ENCODE peak calls at places on chromosomes 7 and 10, in five cellular contexts. M is OCI-LY7, H is ascending aorta, U is fibroblast of lung, D is AG04450. R is an unnamed sample.

GRCh38 chr10:80144302-80145131 is 12.0 kb downstream of the PLAC9 start:
- DNase-seq in H (no peak), D (no peak), M (peak), U (no peak), R (no peak)

GRCh38 chr7:15801565-15801964 is 115.1 kb upstream of the MEOX2 start:
- DNase-seq in U (peak), M (no peak), D (peak), H (no peak), R (peak)

GRCh38 chr10:26528048-26528447 is 89.9 kb downstream of the APBB1IP start:
- DNase-seq in U (no peak), D (no peak), H (no peak), M (no peak), R (no peak)

GRCh38 chr10:17504547-17505245 is 50.3 kb upstream of the ST8SIA6 start:
- DNase-seq in U (peak), D (peak), M (no peak), H (no peak), R (peak)

GRCh38 chr7:151529842-151530241 is 10.1 kb upstream of the RHEB start:
- DNase-seq in D (no peak), H (no peak), M (no peak), U (no peak), R (no peak)

GRCh38 chr7:94561841-94562514 is 52.4 kb downstream of the CASD1 start:
- DNase-seq in H (no peak), M (no peak), D (no peak), U (peak), R (peak)

GRCh38 chr7:43639858-43640491 is 57.1 kb downstream of the STK17A start:
- DNase-seq in H (peak), D (no peak), U (peak), M (no peak), R (no peak)

GRCh38 chr10:79298403-79299244 is 48.6 kb upstream of the PPIF start:
- DNase-seq in D (peak), H (peak), U (peak), M (no peak), R (peak)

DNA sequence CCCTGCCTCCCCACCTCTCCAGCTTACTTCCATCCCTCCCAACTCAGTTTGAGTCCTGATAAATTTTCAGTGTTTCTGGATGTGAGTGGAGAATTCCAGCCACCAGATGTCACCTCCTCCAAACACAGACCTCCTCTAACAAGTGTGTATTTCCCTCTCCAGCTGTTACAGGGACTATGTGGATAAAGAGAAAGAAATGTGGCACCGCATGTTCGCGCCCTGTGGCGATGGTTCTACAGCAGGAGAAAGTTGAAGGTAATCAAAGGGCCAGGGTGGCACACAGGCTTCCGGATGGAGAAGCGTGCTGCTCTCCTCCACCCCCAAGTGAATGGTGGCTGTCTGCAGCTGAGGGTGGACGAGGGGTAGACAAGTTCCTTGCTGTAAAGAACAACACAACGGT is 14.7 kb downstream of the FKBP6 start:
- DNase-seq in D (peak), H (no peak), M (no peak), U (peak), R (no peak)
- TF ChIP-seq CTCF in D (peak), H (peak), M (no peak), U (peak), R (peak)

GRCh38 chr10:116427671-116428070 is at the start of gene PNLIPRP3:
- DNase-seq in M (no peak), H (no peak), U (no peak), D (no peak), R (no peak)

GRCh38 chr10:116429288-116429977 is 1.8 kb downstream of the PNLIPRP3 start:
- DNase-seq in M (no peak), D (no peak), U (no peak), H (no peak), R (no peak)

GRCh38 chr10:116430288-116430687 is 2.6 kb downstream of the PNLIPRP3 start:
- DNase-seq in U (no peak), M (no peak), H (no peak), D (no peak), R (no peak)

GRCh38 chr10:116437076-116437692 is 9.5 kb downstream of the PNLIPRP3 start:
- DNase-seq in D (no peak), H (no peak), U (no peak), M (no peak), R (no peak)

GRCh38 chr10:116431598-116431997 is 4.0 kb downstream of the PNLIPRP3 start:
- DNase-seq in D (no peak), M (no peak), H (no peak), U (no peak), R (no peak)
- H3K4me3 ChIP-seq in D (no peak), M (no peak), H (no peak), U (no peak), R (no peak)

GRCh38 chr7:50628469-50629084 is 63.4 kb upstream of the DDC start:
- DNase-seq in M (peak), U (no peak), D (no peak), H (no peak), R (no peak)
- TF ChIP-seq CTCF in M (no peak), U (no peak), D (no peak), H (no peak), R (no peak)

GRCh38 chr10:96740579-96741281 is 20.4 kb upstream of the PIK3AP1 start:
- DNase-seq in H (peak), D (no peak), U (no peak), M (peak), R (no peak)

GRCh38 chr10:96743988-96744585 is 23.8 kb upstream of the PIK3AP1 start:
- DNase-seq in M (peak), U (peak), D (no peak), H (no peak), R (no peak)

GRCh38 chr10:96745950-96746349 is 25.6 kb upstream of the PIK3AP1 start:
- DNase-seq in D (no peak), M (no peak), H (no peak), U (no peak), R (no peak)

GRCh38 chr10:96740141-96740540 is 19.8 kb upstream of the PIK3AP1 start:
- DNase-seq in U (no peak), M (no peak), H (no peak), D (no peak), R (no peak)
- H3K4me3 ChIP-seq in U (no peak), M (no peak), H (no peak), D (no peak), R (no peak)

GRCh38 chr7:26976840-26977239 is 112.5 kb upstream of the SKAP2 start:
- DNase-seq in M (no peak), D (no peak), U (no peak), H (no peak), R (no peak)
- TF ChIP-seq CTCF in M (no peak), D (no peak), U (no peak), H (no peak), R (no peak)

DNA sequence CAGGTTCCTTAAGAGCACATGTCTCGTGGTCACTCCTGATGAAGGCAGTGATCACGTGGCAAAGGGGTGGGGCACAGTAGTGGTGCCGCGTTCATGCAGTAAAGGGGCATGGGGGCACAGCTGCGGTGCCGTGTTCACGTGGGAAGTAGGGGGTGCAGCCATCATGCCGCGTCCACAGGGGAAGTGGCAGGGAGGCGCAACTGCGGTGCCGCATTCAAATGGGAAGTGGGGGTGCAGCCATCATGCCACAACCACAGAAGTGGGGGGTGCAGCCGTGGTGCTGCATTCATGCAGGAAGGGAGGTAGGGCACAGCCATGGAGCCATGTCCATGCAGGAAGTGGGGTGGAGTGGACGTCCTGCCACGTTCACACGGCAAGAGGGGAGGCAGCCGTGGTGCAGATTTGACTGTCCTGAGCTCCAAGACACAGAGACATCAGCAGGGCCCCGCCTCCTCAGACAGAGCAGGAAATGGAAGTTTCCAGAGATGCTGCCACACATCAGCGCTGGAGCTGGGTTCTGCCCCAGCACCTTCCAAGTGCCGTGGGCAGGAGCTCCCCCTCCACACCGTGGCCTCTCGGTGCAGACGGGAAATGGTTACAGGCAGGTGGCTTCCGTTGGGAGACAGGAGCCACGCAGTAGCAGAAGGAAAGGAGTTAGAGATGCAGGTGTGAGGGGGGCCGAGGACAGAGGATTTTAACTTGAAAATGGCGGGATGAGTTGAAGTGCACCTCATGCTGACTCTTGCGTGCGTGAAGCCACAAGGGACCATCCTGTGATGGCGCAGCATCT is 95.0 kb upstream of the DDC start:
- DNase-seq in M (peak), D (no peak), U (no peak), H (peak), R (no peak)
- H3K4me3 ChIP-seq in M (no peak), D (no peak), U (no peak), H (no peak), R (no peak)

DNA sequence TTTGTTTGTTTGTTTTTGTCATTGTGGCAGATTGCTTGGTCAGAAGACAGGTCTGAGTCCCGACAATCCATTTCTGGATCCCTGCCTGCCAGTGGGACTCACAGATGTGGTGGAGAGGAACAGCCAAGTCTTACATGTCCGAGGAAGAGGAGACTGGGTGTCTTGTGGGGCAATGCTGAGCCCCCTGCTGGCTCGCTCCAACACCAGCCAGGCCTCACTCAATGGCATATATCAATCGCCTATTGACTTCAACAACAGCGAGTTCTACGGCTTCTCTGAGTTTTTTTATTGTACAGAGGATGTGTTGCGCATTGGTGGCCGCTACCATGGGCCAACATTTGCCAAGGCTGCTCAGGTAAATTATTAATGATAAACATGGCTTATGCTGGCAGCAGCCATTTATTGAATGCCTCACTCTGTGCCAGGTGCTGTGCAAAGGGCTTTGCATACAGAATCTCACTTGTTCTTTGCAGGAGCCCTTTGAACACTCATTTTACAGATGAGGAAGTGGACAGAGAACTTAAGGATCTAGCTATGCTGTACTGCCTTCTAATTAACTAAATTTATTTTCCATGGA is 33.3 kb downstream of the COX15 start:
- DNase-seq in D (no peak), M (no peak), U (no peak), H (no peak), R (no peak)
- TF ChIP-seq CTCF in D (peak), M (peak), U (no peak), H (no peak), R (no peak)

GRCh38 chr10:129335396-129335795 is 131.6 kb upstream of the MGMT start:
- DNase-seq in H (no peak), M (no peak), D (no peak), U (no peak), R (no peak)

GRCh38 chr10:129329375-129330040 is 137.5 kb upstream of the MGMT start:
- DNase-seq in H (no peak), M (no peak), D (no peak), U (no peak), R (no peak)

GRCh38 chr10:129335942-129336341 is 131.1 kb upstream of the MGMT start:
- DNase-seq in U (no peak), M (no peak), D (no peak), H (no peak), R (no peak)

GRCh38 chr10:129332476-129332875 is 134.6 kb upstream of the MGMT start:
- DNase-seq in D (no peak), H (no peak), M (peak), U (peak), R (no peak)

DNA sequence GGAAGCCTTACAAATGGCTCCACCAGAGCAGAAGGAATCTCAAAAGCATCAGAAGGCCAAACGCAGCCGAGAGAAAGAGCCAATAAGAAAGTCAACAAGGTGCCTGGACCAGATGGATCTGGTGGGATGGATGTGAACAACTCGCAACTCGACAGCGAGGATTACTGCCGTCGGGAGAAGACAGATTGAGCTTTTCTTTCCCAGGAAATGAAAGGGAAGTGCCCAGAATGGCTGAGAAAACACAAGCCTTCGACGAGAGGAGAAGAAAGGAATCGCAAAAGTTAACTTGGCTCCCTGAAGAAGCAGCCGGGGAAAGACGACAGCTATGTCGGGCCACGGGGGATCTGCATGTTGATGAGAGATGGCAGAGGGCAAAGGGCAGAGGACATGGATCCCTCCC is 132.7 kb upstream of the MGMT start:
- DNase-seq in U (no peak), H (no peak), M (no peak), D (no peak), R (no peak)
- H3K4me3 ChIP-seq in U (no peak), H (no peak), M (no peak), D (no peak), R (no peak)

R was measured in BJ.